ENCODE peak calls at places on chromosomes 2 and 18, in nine cellular contexts. One of them, this sample, is unnamed. For H3K4me1, the result is how much of the 10 kb centered on the place peaks cover.

GRCh38 chr2:115908731-115909130 is 1466.3 kb downstream of the DPP10 start:
- DNase-seq in transverse colon: no peak
- DNase-seq in A549: no peak
- DNase-seq in tibial nerve: no peak
- DNase-seq in SK-N-SH: no peak
- DNase-seq in sigmoid colon: no peak
- DNase-seq in suprapubic skin: no peak
- DNase-seq in ovary: no peak
- DNase-seq in K562: no peak
- DNase-seq in this sample: no peak

GRCh38 chr2:79622508-79622907 is 109.7 kb downstream of the CTNNA2 start:
- DNase-seq in ovary: no peak
- DNase-seq in suprapubic skin: no peak
- DNase-seq in transverse colon: no peak
- DNase-seq in K562: no peak
- DNase-seq in SK-N-SH: no peak
- DNase-seq in tibial nerve: no peak
- DNase-seq in A549: peak
- DNase-seq in sigmoid colon: no peak
- DNase-seq in this sample: no peak

GRCh38 chr18:23134780-23135678 is at the start of gene CABLES1:
- DNase-seq in K562: peak
- DNase-seq in suprapubic skin: peak
- DNase-seq in SK-N-SH: peak
- DNase-seq in ovary: peak
- DNase-seq in tibial nerve: peak
- DNase-seq in sigmoid colon: peak
- DNase-seq in transverse colon: peak
- DNase-seq in A549: peak
- DNase-seq in this sample: peak

GRCh38 chr18:63067939-63068338 is 251.6 kb downstream of the BCL2 start:
- DNase-seq in K562: no peak
- DNase-seq in suprapubic skin: no peak
- DNase-seq in A549: no peak
- DNase-seq in transverse colon: no peak
- DNase-seq in sigmoid colon: no peak
- DNase-seq in tibial nerve: no peak
- DNase-seq in ovary: no peak
- DNase-seq in SK-N-SH: no peak
- DNase-seq in this sample: no peak

GRCh38 chr2:69665152-69665551 is 21.6 kb upstream of the AAK1 start:
- DNase-seq in suprapubic skin: no peak
- DNase-seq in K562: no peak
- DNase-seq in transverse colon: no peak
- DNase-seq in SK-N-SH: no peak
- DNase-seq in ovary: no peak
- DNase-seq in A549: no peak
- DNase-seq in tibial nerve: no peak
- DNase-seq in sigmoid colon: no peak
- DNase-seq in this sample: no peak

GRCh38 chr2:101127319-101128056 is 23.7 kb downstream of the TBC1D8 start:
- DNase-seq in SK-N-SH: no peak
- DNase-seq in A549: peak
- DNase-seq in K562: no peak
- DNase-seq in sigmoid colon: no peak
- DNase-seq in ovary: no peak
- DNase-seq in suprapubic skin: no peak
- DNase-seq in transverse colon: no peak
- DNase-seq in tibial nerve: no peak
- DNase-seq in this sample: no peak

GRCh38 chr2:667332-668000 is 9.7 kb downstream of the TMEM18 start:
- DNase-seq in transverse colon: no peak
- DNase-seq in A549: peak
- DNase-seq in suprapubic skin: no peak
- DNase-seq in K562: peak
- DNase-seq in tibial nerve: no peak
- DNase-seq in ovary: no peak
- DNase-seq in SK-N-SH: peak
- DNase-seq in sigmoid colon: no peak
- DNase-seq in this sample: no peak

GRCh38 chr2:95349568-95350319 is 52.6 kb downstream of the KCNIP3 start:
- DNase-seq in transverse colon: no peak
- DNase-seq in sigmoid colon: peak
- DNase-seq in A549: no peak
- DNase-seq in SK-N-SH: no peak
- DNase-seq in tibial nerve: no peak
- DNase-seq in ovary: peak
- DNase-seq in suprapubic skin: peak
- DNase-seq in K562: no peak
- DNase-seq in this sample: peak

GRCh38 chr2:216391401-216391800 is 19.1 kb upstream of the MARCHF4 start:
- DNase-seq in K562: no peak
- DNase-seq in sigmoid colon: no peak
- DNase-seq in SK-N-SH: no peak
- DNase-seq in suprapubic skin: no peak
- DNase-seq in tibial nerve: no peak
- DNase-seq in A549: no peak
- DNase-seq in ovary: no peak
- DNase-seq in transverse colon: no peak
- DNase-seq in this sample: no peak

GRCh38 chr2:37091873-37092272 is 7.6 kb downstream of the GPATCH11 start:
- DNase-seq in transverse colon: no peak
- DNase-seq in sigmoid colon: no peak
- DNase-seq in ovary: no peak
- DNase-seq in suprapubic skin: no peak
- DNase-seq in A549: no peak
- DNase-seq in SK-N-SH: no peak
- DNase-seq in tibial nerve: no peak
- DNase-seq in K562: no peak
- DNase-seq in this sample: no peak

GRCh38 chr2:112006076-112006410 is 49.0 kb upstream of the TMEM87B start:
- DNase-seq in suprapubic skin: no peak
- DNase-seq in sigmoid colon: no peak
- DNase-seq in K562: no peak
- DNase-seq in tibial nerve: no peak
- DNase-seq in ovary: no peak
- DNase-seq in A549: no peak
- DNase-seq in transverse colon: no peak
- DNase-seq in SK-N-SH: no peak
- DNase-seq in this sample: no peak

DNA sequence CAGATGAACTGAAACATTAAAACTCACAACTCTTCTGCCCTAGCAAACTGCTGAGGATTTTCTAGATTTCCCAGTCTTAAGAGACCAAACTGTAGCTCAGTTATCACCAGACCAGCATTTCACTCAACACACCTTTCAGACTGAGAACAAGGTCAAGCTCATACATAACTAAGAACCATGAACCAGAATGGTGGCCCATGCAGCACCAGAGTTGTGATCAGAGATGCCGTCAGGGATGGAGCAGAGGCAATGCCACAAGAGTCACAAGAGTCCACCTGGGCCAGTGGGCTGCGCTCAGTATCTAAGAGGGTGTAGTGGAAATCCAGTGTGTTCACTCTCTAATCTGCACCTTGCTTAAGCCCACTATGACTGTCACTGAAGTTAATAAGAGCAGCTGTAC is 102.9 kb downstream of the UXS1 start:
- DNase-seq in suprapubic skin: no peak
- DNase-seq in K562: no peak
- DNase-seq in transverse colon: no peak
- DNase-seq in sigmoid colon: no peak
- DNase-seq in tibial nerve: no peak
- DNase-seq in ovary: no peak
- DNase-seq in SK-N-SH: no peak
- DNase-seq in A549: no peak
- DNase-seq in this sample: no peak
- TF ChIP-seq EP300 in suprapubic skin: no peak
- TF ChIP-seq EP300 in K562: no peak
- TF ChIP-seq EP300 in transverse colon: no peak
- TF ChIP-seq EP300 in sigmoid colon: no peak
- TF ChIP-seq EP300 in tibial nerve: no peak
- TF ChIP-seq EP300 in ovary: no peak
- TF ChIP-seq EP300 in SK-N-SH: no peak
- TF ChIP-seq EP300 in A549: no peak
- TF ChIP-seq EP300 in this sample: no peak

GRCh38 chr2:241321033-241321432 is 5.3 kb downstream of the SEPTIN2 start:
- DNase-seq in sigmoid colon: no peak
- DNase-seq in tibial nerve: no peak
- DNase-seq in transverse colon: no peak
- DNase-seq in suprapubic skin: no peak
- DNase-seq in A549: no peak
- DNase-seq in SK-N-SH: no peak
- DNase-seq in K562: no peak
- DNase-seq in ovary: no peak
- DNase-seq in this sample: no peak

GRCh38 chr2:241321911-241322310 is 6.2 kb downstream of the SEPTIN2 start:
- DNase-seq in A549: no peak
- DNase-seq in K562: no peak
- DNase-seq in tibial nerve: no peak
- DNase-seq in SK-N-SH: no peak
- DNase-seq in transverse colon: no peak
- DNase-seq in ovary: no peak
- DNase-seq in suprapubic skin: no peak
- DNase-seq in sigmoid colon: no peak
- DNase-seq in this sample: no peak

GRCh38 chr2:241324775-241325174 is 9.1 kb downstream of the SEPTIN2 start:
- DNase-seq in A549: no peak
- DNase-seq in ovary: no peak
- DNase-seq in SK-N-SH: no peak
- DNase-seq in tibial nerve: no peak
- DNase-seq in sigmoid colon: no peak
- DNase-seq in K562: no peak
- DNase-seq in transverse colon: no peak
- DNase-seq in suprapubic skin: no peak
- DNase-seq in this sample: no peak

GRCh38 chr2:241323777-241324176 is 8.1 kb downstream of the SEPTIN2 start:
- DNase-seq in transverse colon: no peak
- DNase-seq in ovary: no peak
- DNase-seq in sigmoid colon: no peak
- DNase-seq in suprapubic skin: no peak
- DNase-seq in K562: no peak
- DNase-seq in tibial nerve: no peak
- DNase-seq in A549: no peak
- DNase-seq in SK-N-SH: no peak
- DNase-seq in this sample: no peak

DNA sequence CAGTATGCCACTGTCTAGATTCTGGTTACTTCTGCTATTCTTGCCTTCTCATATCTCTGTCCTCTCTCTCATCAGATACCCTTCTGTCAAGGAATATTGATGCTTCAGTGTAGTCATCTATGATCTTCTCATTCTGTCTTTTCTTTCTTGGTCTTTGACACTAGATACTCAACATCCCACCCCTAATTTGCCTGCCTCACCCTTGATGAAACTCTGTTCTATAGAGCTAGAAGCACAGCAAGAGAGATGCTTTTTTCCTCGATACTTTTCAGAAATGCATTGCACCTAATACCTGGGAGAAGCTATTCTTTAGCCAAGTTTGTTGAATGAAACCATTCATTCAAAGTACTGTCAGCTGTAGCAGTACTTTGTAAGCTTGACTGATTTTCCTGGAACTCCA is 9.5 kb downstream of the SEPTIN2 start:
- DNase-seq in ovary: no peak
- DNase-seq in suprapubic skin: no peak
- DNase-seq in A549: no peak
- DNase-seq in K562: no peak
- DNase-seq in tibial nerve: no peak
- DNase-seq in SK-N-SH: no peak
- DNase-seq in transverse colon: no peak
- DNase-seq in sigmoid colon: no peak
- DNase-seq in this sample: no peak
- H3K4me1 ChIP-seq in ovary: under half
- H3K4me1 ChIP-seq in suprapubic skin: under half
- H3K4me1 ChIP-seq in A549: under half
- H3K4me1 ChIP-seq in K562: under half
- H3K4me1 ChIP-seq in tibial nerve: under half
- H3K4me1 ChIP-seq in SK-N-SH: under half
- H3K4me1 ChIP-seq in transverse colon: under half
- H3K4me1 ChIP-seq in sigmoid colon: under half
- H3K4me1 ChIP-seq in this sample: under half

GRCh38 chr2:44930274-44930826 is 11.2 kb upstream of the SIX3 start:
- DNase-seq in K562: no peak
- DNase-seq in ovary: no peak
- DNase-seq in sigmoid colon: no peak
- DNase-seq in SK-N-SH: no peak
- DNase-seq in A549: no peak
- DNase-seq in suprapubic skin: no peak
- DNase-seq in transverse colon: no peak
- DNase-seq in tibial nerve: no peak
- DNase-seq in this sample: no peak
- H3K4me3 ChIP-seq in K562: no peak
- H3K4me3 ChIP-seq in ovary: no peak
- H3K4me3 ChIP-seq in sigmoid colon: no peak
- H3K4me3 ChIP-seq in SK-N-SH: no peak
- H3K4me3 ChIP-seq in A549: no peak
- H3K4me3 ChIP-seq in suprapubic skin: no peak
- H3K4me3 ChIP-seq in transverse colon: no peak
- H3K4me3 ChIP-seq in tibial nerve: no peak
- H3K4me3 ChIP-seq in this sample: no peak

GRCh38 chr2:219607931-219608330 is 10.3 kb downstream of the STK11IP start:
- DNase-seq in A549: no peak
- DNase-seq in tibial nerve: no peak
- DNase-seq in K562: no peak
- DNase-seq in suprapubic skin: no peak
- DNase-seq in transverse colon: no peak
- DNase-seq in ovary: peak
- DNase-seq in SK-N-SH: no peak
- DNase-seq in sigmoid colon: no peak
- DNase-seq in this sample: no peak

GRCh38 chr2:219603784-219604183 is 6.1 kb downstream of the STK11IP start:
- DNase-seq in ovary: no peak
- DNase-seq in tibial nerve: no peak
- DNase-seq in suprapubic skin: no peak
- DNase-seq in SK-N-SH: no peak
- DNase-seq in A549: no peak
- DNase-seq in sigmoid colon: no peak
- DNase-seq in K562: no peak
- DNase-seq in transverse colon: no peak
- DNase-seq in this sample: no peak

GRCh38 chr2:219608399-219608964 is 10.8 kb downstream of the STK11IP start:
- DNase-seq in SK-N-SH: no peak
- DNase-seq in suprapubic skin: no peak
- DNase-seq in ovary: peak
- DNase-seq in tibial nerve: no peak
- DNase-seq in transverse colon: no peak
- DNase-seq in K562: no peak
- DNase-seq in sigmoid colon: no peak
- DNase-seq in A549: no peak
- DNase-seq in this sample: no peak

GRCh38 chr2:219609149-219609750 is 11.6 kb downstream of the STK11IP start:
- DNase-seq in SK-N-SH: no peak
- DNase-seq in sigmoid colon: no peak
- DNase-seq in suprapubic skin: no peak
- DNase-seq in tibial nerve: no peak
- DNase-seq in K562: no peak
- DNase-seq in A549: no peak
- DNase-seq in transverse colon: no peak
- DNase-seq in ovary: peak
- DNase-seq in this sample: no peak

DNA sequence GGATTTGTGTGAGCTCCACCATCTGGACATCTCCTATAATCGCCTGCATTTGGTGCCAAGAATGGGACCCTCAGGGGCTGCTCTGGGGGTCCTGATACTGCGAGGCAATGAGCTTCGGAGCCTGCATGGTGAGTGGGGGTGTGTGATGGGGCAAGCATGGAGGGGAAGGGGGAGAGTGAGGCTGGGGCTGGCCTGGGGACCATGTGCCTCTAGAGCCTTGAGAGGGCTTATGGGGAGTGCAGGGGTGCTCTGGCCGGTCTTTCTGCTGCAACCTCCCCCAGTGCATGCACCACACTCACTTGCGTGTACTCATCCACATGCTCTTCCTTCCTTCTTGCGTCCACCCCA is 7.9 kb downstream of the STK11IP start:
- DNase-seq in SK-N-SH: no peak
- DNase-seq in sigmoid colon: no peak
- DNase-seq in transverse colon: no peak
- DNase-seq in K562: no peak
- DNase-seq in ovary: peak
- DNase-seq in A549: no peak
- DNase-seq in tibial nerve: no peak
- DNase-seq in suprapubic skin: no peak
- DNase-seq in this sample: no peak
- TF ChIP-seq EP300 in SK-N-SH: no peak
- TF ChIP-seq EP300 in sigmoid colon: no peak
- TF ChIP-seq EP300 in transverse colon: no peak
- TF ChIP-seq EP300 in K562: no peak
- TF ChIP-seq EP300 in ovary: no peak
- TF ChIP-seq EP300 in A549: no peak
- TF ChIP-seq EP300 in tibial nerve: no peak
- TF ChIP-seq EP300 in suprapubic skin: no peak
- TF ChIP-seq EP300 in this sample: no peak